ENCODE peak calls at places on chromosomes 2 and 18, in six cellular contexts. N is GM23248; O is NCI-H1092; V is endodermal cell; W is RPMI8226; Y is activated gamma-delta T cell treated with anti-CD3 and anti-CD28 coated beads, Interleukin-2, amount 50 U/mL, for 16 hours. I is an unnamed sample.

GRCh38 chr2:98598781-98599428 is 9.4 kb downstream of the COA5 start:
- DNase-seq in Y (no peak), V (no peak), W (no peak), O (no peak), N (peak), I (peak)

GRCh38 chr2:160635488-160635887 is 141.9 kb upstream of the RBMS1 start:
- DNase-seq in N (peak), Y (no peak), V (peak), W (no peak), O (no peak), I (peak)

GRCh38 chr2:121862286-121862685 is 106.8 kb downstream of the TSN start:
- DNase-seq in N (no peak), W (no peak), O (no peak), Y (no peak), V (no peak), I (no peak)

GRCh38 chr2:12935226-12935625 is 218.5 kb downstream of the TRIB2 start:
- DNase-seq in N (no peak), O (no peak), W (no peak), Y (no peak), V (no peak), I (no peak)

GRCh38 chr2:216683846-216684245 is 11.5 kb downstream of the IGFBP5 start:
- DNase-seq in V (no peak), O (no peak), N (peak), Y (no peak), W (no peak), I (peak)

GRCh38 chr2:63734510-63734909 is 107.2 kb upstream of the UGP2 start:
- DNase-seq in Y (no peak), W (no peak), V (no peak), O (no peak), N (peak), I (peak)

GRCh38 chr18:75208055-75208835 is 694 bp downstream of the PTGR3 start:
- DNase-seq in V (peak), O (peak), Y (no peak), W (peak), N (peak), I (peak)

GRCh38 chr2:219228745-219229374 is 576 bp downstream of the ATG9A start:
- DNase-seq in W (no peak), O (no peak), Y (no peak), V (no peak), N (peak), I (no peak)

GRCh38 chr2:73852020-73852419 is 23.3 kb downstream of the STAMBP start:
- DNase-seq in O (no peak), Y (no peak), V (no peak), W (no peak), N (peak), I (peak)

GRCh38 chr18:52903858-52904257 is 563.9 kb downstream of the DCC start:
- DNase-seq in O (peak), V (peak), N (peak), Y (no peak), W (peak), I (no peak)

GRCh38 chr2:158989165-158989564 is 20.7 kb downstream of the TANC1 start:
- DNase-seq in W (no peak), Y (no peak), V (no peak), N (no peak), O (no peak), I (no peak)

GRCh38 chr2:96699621-96700020 is 40.2 kb downstream of the LMAN2L start:
- DNase-seq in O (no peak), Y (no peak), V (peak), N (no peak), W (no peak), I (no peak)

GRCh38 chr2:152335016-152335850 is at the start of gene FMNL2:
- DNase-seq in Y (no peak), V (peak), N (peak), W (peak), O (peak), I (peak)

GRCh38 chr2:107719781-107720180 is 106.9 kb upstream of the RGPD4 start:
- DNase-seq in N (no peak), W (no peak), V (no peak), O (no peak), Y (no peak), I (no peak)

GRCh38 chr18:41096504-41096903 is 858.5 kb upstream of the PIK3C3 start:
- DNase-seq in N (peak), W (peak), O (peak), V (no peak), Y (no peak), I (peak)

GRCh38 chr18:79882522-79883241 is 68.8 kb downstream of the SLC66A2 start:
- DNase-seq in V (peak), N (no peak), W (no peak), Y (no peak), O (no peak), I (no peak)

GRCh38 chr2:10221443-10221842 is 81.3 kb upstream of the HPCAL1 start:
- DNase-seq in Y (no peak), O (no peak), V (no peak), W (no peak), N (no peak), I (no peak)

GRCh38 chr2:179340678-179341077 is 76.0 kb upstream of the SESTD1 start:
- DNase-seq in N (peak), W (peak), O (peak), V (no peak), Y (no peak), I (peak)

GRCh38 chr18:76986391-76986790 is 146.2 kb downstream of the MBP start:
- DNase-seq in Y (no peak), V (peak), W (no peak), N (no peak), O (no peak), I (no peak)

GRCh38 chr2:41933585-41934322 is 114.1 kb upstream of the PKDCC start:
- DNase-seq in W (peak), Y (no peak), O (no peak), N (peak), V (no peak), I (peak)

GRCh38 chr2:161956751-161957150 is 117.3 kb downstream of the DPP4 start:
- DNase-seq in O (no peak), Y (no peak), V (no peak), W (no peak), N (no peak), I (no peak)

GRCh38 chr2:110126086-110126773 is 10.6 kb upstream of the MALL start:
- DNase-seq in N (peak), Y (no peak), V (no peak), W (no peak), O (no peak), I (peak)

GRCh38 chr2:188734688-188735087 is 239.5 kb upstream of the COL3A1 start:
- DNase-seq in V (peak), W (no peak), N (no peak), O (no peak), Y (no peak), I (peak)

GRCh38 chr2:159362094-159362493 is 75.6 kb upstream of the WDSUB1 start:
- DNase-seq in N (no peak), O (no peak), W (no peak), V (no peak), Y (no peak), I (no peak)

GRCh38 chr2:20052872-20053281 is 1.4 kb upstream of the LAPTM4A start:
- DNase-seq in O (peak), Y (no peak), V (no peak), W (no peak), N (peak), I (peak)

GRCh38 chr2:100237770-100238169 is 84.5 kb downstream of the LONRF2 start:
- DNase-seq in O (no peak), W (no peak), Y (no peak), N (no peak), V (peak), I (peak)

GRCh38 chr2:42169869-42170465 is 814 bp downstream of the EML4 start:
- DNase-seq in N (peak), Y (no peak), O (no peak), V (no peak), W (peak), I (peak)